ENCODE peak calls at places on chromosomes 5 and 9, in nine cellular contexts. G is MCF 10A, X is fibroblast of mammary gland, T is gastrocnemius medialis, B is mesothelial cell of epicardium, U is hepatocyte, Q is A549, S is nephron progenitor cell, L is fibroblast of lung. F is an unnamed sample.

GRCh38 chr5:126172812-126173211 is 250.4 kb upstream of the GRAMD2B start:
- DNase-seq in X (no peak), T (no peak), L (no peak), B (no peak), U (no peak), G (no peak), Q (no peak), S (no peak), F (no peak)

GRCh38 chr5:118060833-118061232 is 927.5 kb downstream of the DTWD2 start:
- DNase-seq in X (no peak), G (peak), B (no peak), T (no peak), S (no peak), Q (no peak), U (no peak), L (no peak), F (no peak)

GRCh38 chr9:85515021-85515420 is 226.7 kb downstream of the AGTPBP1 start:
- DNase-seq in T (no peak), G (peak), U (no peak), Q (no peak), B (no peak), L (no peak), S (no peak), X (no peak), F (no peak)

GRCh38 chr5:52077941-52078825 is 694.9 kb downstream of the ISL1 start:
- DNase-seq in T (no peak), U (no peak), L (no peak), S (no peak), B (no peak), Q (no peak), G (no peak), X (no peak), F (no peak)

GRCh38 chr5:81848368-81848767 is 97.5 kb upstream of the SSBP2 start:
- DNase-seq in Q (no peak), L (peak), X (peak), G (no peak), T (no peak), U (no peak), S (no peak), B (no peak), F (no peak)

GRCh38 chr9:34576593-34576935 is 13.0 kb downstream of the CNTFR start:
- DNase-seq in X (no peak), U (no peak), B (no peak), Q (no peak), T (no peak), S (no peak), L (no peak), G (no peak), F (no peak)

GRCh38 chr5:959581-960531 is 48.7 kb upstream of the NKD2 start:
- DNase-seq in U (no peak), T (no peak), B (no peak), S (no peak), G (no peak), Q (no peak), X (no peak), L (no peak), F (no peak)

GRCh38 chr5:126115230-126115629 is 308.0 kb upstream of the GRAMD2B start:
- DNase-seq in U (no peak), X (no peak), Q (no peak), S (no peak), T (no peak), B (no peak), L (no peak), G (no peak), F (no peak)

GRCh38 chr9:95499847-95500246 is 16.9 kb downstream of the PTCH1 start:
- DNase-seq in X (no peak), U (no peak), T (no peak), L (peak), G (peak), Q (no peak), S (no peak), B (no peak), F (no peak)

GRCh38 chr5:53114988-53115387 is 5.4 kb upstream of the MOCS2 start:
- DNase-seq in G (peak), B (no peak), Q (no peak), X (peak), U (no peak), S (no peak), L (peak), T (no peak), F (no peak)

GRCh38 chr5:79062431-79062830 is 7.0 kb downstream of the DMGDH start:
- DNase-seq in X (no peak), U (no peak), G (peak), S (no peak), L (no peak), Q (no peak), B (no peak), T (no peak), F (no peak)

GRCh38 chr5:18744990-18745590 is 1110.8 kb downstream of the TAF11L14 start:
- DNase-seq in G (no peak), X (no peak), Q (no peak), B (no peak), S (no peak), T (no peak), L (no peak), U (no peak), F (no peak)

GRCh38 chr5:1343931-1344901 is 683 bp downstream of the CLPTM1L start:
- DNase-seq in B (no peak), Q (no peak), S (peak), U (peak), G (no peak), L (peak), X (peak), T (no peak), F (no peak)

GRCh38 chr5:1481266-1481998 is 36.2 kb upstream of the SLC6A3 start:
- DNase-seq in T (no peak), U (no peak), G (no peak), X (no peak), S (no peak), Q (no peak), B (no peak), L (no peak), F (no peak)

GRCh38 chr5:73278693-73279092 is 105.7 kb downstream of the TMEM174 start:
- DNase-seq in S (no peak), X (no peak), B (no peak), Q (no peak), T (no peak), L (no peak), U (no peak), G (peak), F (no peak)

GRCh38 chr5:78648359-78649219 is at the start of gene LHFPL2:
- DNase-seq in U (peak), B (peak), X (peak), L (peak), Q (peak), G (peak), T (peak), S (peak), F (peak)

GRCh38 chr5:141050622-141051525 is at the start of gene PCDHB1:
- DNase-seq in U (peak), X (no peak), Q (no peak), G (no peak), S (peak), L (no peak), B (no peak), T (no peak), F (no peak)

GRCh38 chr5:33299621-33300208 is 141.1 kb upstream of the TARS1 start:
- DNase-seq in Q (peak), T (no peak), G (peak), X (peak), L (peak), S (no peak), B (no peak), U (peak), F (no peak)

GRCh38 chr5:83925321-83925877 is 204.7 kb upstream of the HAPLN1 start:
- DNase-seq in B (no peak), L (peak), S (no peak), X (peak), U (no peak), T (no peak), G (no peak), Q (no peak), F (no peak)

GRCh38 chr9:93910598-93910997 is 44.6 kb downstream of the BARX1 start:
- DNase-seq in L (no peak), G (no peak), U (no peak), B (no peak), Q (no peak), X (no peak), T (no peak), S (no peak), F (no peak)

GRCh38 chr5:17218353-17219005 is 1.0 kb downstream of the BASP1 start:
- DNase-seq in Q (no peak), L (peak), X (peak), T (no peak), U (peak), S (peak), B (peak), G (peak), F (no peak)

GRCh38 chr9:20823051-20823450 is 139.0 kb downstream of the FOCAD start:
- DNase-seq in U (no peak), T (no peak), L (no peak), S (no peak), Q (no peak), X (no peak), B (no peak), G (no peak), F (no peak)

GRCh38 chr5:91118802-91119201 is 264.3 kb downstream of the ARRDC3 start:
- DNase-seq in G (no peak), T (no peak), L (no peak), U (no peak), S (no peak), X (peak), Q (no peak), B (no peak), F (no peak)

GRCh38 chr5:135934939-135935338 is 19.8 kb downstream of the LECT2 start:
- DNase-seq in U (peak), G (no peak), L (peak), Q (no peak), B (no peak), T (no peak), S (no peak), X (no peak), F (no peak)

GRCh38 chr9:96136992-96137665 is 164.8 kb downstream of the HSD17B3 start:
- DNase-seq in G (peak), L (peak), S (no peak), U (peak), X (peak), B (no peak), T (peak), Q (no peak), F (no peak)

GRCh38 chr5:140113180-140113698 is 670 bp upstream of the PURA start:
- DNase-seq in B (no peak), U (peak), G (no peak), Q (no peak), X (no peak), L (no peak), S (peak), T (no peak), F (no peak)

GRCh38 chr9:36144322-36145206 is 8.0 kb downstream of the GLIPR2 start:
- DNase-seq in S (no peak), Q (no peak), B (no peak), L (no peak), T (no peak), G (no peak), X (no peak), U (no peak), F (no peak)

GRCh38 chr5:172713113-172713808 is 57.7 kb downstream of the DUSP1 start:
- DNase-seq in U (peak), Q (peak), L (peak), T (no peak), S (peak), X (no peak), G (peak), B (peak), F (no peak)

GRCh38 chr5:150377964-150378694 is 20.6 kb downstream of the TCOF1 start:
- DNase-seq in G (no peak), T (no peak), U (peak), B (no peak), X (peak), L (peak), S (no peak), Q (no peak), F (no peak)

GRCh38 chr5:34531736-34532135 is 124.4 kb upstream of the RAI14 start:
- DNase-seq in T (no peak), Q (no peak), G (no peak), U (no peak), B (no peak), X (no peak), L (no peak), S (no peak), F (no peak)

GRCh38 chr9:135320943-135321342 is 158.6 kb upstream of the PPP1R26 start:
- DNase-seq in L (no peak), X (no peak), S (no peak), Q (no peak), U (no peak), G (no peak), T (no peak), B (no peak), F (no peak)

GRCh38 chr5:126106032-126106431 is 317.2 kb upstream of the GRAMD2B start:
- DNase-seq in G (peak), Q (no peak), T (no peak), L (peak), S (no peak), X (peak), B (no peak), U (peak), F (no peak)

GRCh38 chr5:1240496-1241260 is 15.5 kb downstream of the SLC6A18 start:
- DNase-seq in X (no peak), G (no peak), B (no peak), Q (no peak), U (no peak), T (no peak), S (no peak), L (no peak), F (no peak)

GRCh38 chr5:118293378-118293777 is 695.0 kb downstream of the DTWD2 start:
- DNase-seq in U (no peak), L (no peak), T (no peak), Q (no peak), G (no peak), X (no peak), B (no peak), S (no peak), F (no peak)

GRCh38 chr5:1564182-1564748 is 40.5 kb upstream of the LPCAT1 start:
- DNase-seq in X (peak), T (no peak), Q (no peak), G (peak), L (peak), S (no peak), B (no peak), U (no peak), F (no peak)

GRCh38 chr9:78871452-78872331 is 574.8 kb downstream of the PSAT1 start:
- DNase-seq in S (no peak), T (no peak), X (peak), B (no peak), L (peak), U (peak), G (peak), Q (peak), F (no peak)

GRCh38 chr5:144832416-144832815 is 661.7 kb downstream of the KCTD16 start:
- DNase-seq in S (no peak), Q (no peak), T (no peak), B (no peak), X (no peak), U (no peak), L (no peak), G (peak), F (no peak)

GRCh38 chr9:129476821-129477611 is 143.9 kb downstream of the C9orf50 start:
- DNase-seq in G (no peak), B (no peak), Q (no peak), U (no peak), X (peak), S (no peak), L (no peak), T (no peak), F (no peak)
- TF ChIP-seq CTCF in G (no peak), B (no peak), Q (no peak), U (no peak), X (no peak), S (no peak), L (no peak), T (no peak), F (no peak)

GRCh38 chr9:124511891-124512805 is 4.9 kb upstream of the NR5A1 start:
- DNase-seq in X (no peak), S (no peak), T (no peak), U (no peak), L (no peak), Q (no peak), B (no peak), G (no peak), F (no peak)

GRCh38 chr9:124512806-124513204 is 5.6 kb upstream of the NR5A1 start:
- DNase-seq in L (no peak), G (no peak), Q (no peak), B (no peak), U (no peak), S (no peak), T (no peak), X (no peak), F (no peak)

GRCh38 chr9:124510650-124511425 is 3.6 kb upstream of the NR5A1 start:
- DNase-seq in Q (no peak), U (peak), T (no peak), X (peak), B (no peak), G (peak), L (peak), S (no peak), F (no peak)

GRCh38 chr9:124513374-124513994 is 6.3 kb upstream of the NR5A1 start:
- DNase-seq in S (no peak), G (no peak), T (no peak), Q (no peak), U (no peak), B (no peak), X (no peak), L (no peak), F (no peak)

DNA sequence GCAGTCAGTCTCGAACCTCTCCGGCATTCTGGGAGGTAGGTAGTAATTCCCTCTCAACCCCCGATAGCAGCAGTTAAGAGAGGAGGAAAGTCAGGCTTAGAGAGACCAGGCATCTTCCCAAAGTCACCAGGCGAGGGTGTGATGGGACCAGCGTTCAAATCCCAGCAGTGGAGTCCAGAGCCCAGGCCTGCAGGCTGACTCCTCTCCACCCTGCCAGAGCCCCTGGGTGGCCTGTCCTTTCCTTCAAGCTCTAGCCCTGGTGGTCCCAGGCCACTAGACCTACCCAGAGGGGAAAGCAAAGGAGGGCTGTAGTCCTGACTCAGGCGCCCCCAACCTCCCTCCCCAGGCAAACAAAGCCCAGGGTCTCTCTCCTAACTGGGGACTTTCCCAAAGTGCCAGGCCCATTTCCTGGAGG is 4.2 kb upstream of the NR5A1 start:
- DNase-seq in X (no peak), U (no peak), B (no peak), L (no peak), T (no peak), Q (no peak), S (no peak), G (no peak), F (no peak)
- TF ChIP-seq CTCF in X (no peak), U (no peak), B (no peak), L (no peak), T (no peak), Q (no peak), S (no peak), G (no peak), F (no peak)

GRCh38 chr9:105064248-105065118 is 136.5 kb upstream of the ABCA1 start:
- DNase-seq in U (peak), B (peak), L (peak), G (peak), S (peak), X (peak), Q (peak), T (peak), F (peak)

GRCh38 chr9:105067895-105068580 is 140.1 kb upstream of the ABCA1 start:
- DNase-seq in B (no peak), Q (no peak), S (no peak), L (peak), X (peak), T (no peak), U (no peak), G (no peak), F (no peak)

GRCh38 chr9:105063665-105064247 is 135.8 kb upstream of the ABCA1 start:
- DNase-seq in G (peak), T (no peak), S (no peak), B (no peak), U (peak), X (peak), Q (no peak), L (peak), F (no peak)

GRCh38 chr9:105065119-105066088 is 137.4 kb upstream of the ABCA1 start:
- DNase-seq in S (no peak), G (no peak), Q (no peak), T (no peak), B (no peak), U (peak), L (no peak), X (no peak), F (no peak)

DNA sequence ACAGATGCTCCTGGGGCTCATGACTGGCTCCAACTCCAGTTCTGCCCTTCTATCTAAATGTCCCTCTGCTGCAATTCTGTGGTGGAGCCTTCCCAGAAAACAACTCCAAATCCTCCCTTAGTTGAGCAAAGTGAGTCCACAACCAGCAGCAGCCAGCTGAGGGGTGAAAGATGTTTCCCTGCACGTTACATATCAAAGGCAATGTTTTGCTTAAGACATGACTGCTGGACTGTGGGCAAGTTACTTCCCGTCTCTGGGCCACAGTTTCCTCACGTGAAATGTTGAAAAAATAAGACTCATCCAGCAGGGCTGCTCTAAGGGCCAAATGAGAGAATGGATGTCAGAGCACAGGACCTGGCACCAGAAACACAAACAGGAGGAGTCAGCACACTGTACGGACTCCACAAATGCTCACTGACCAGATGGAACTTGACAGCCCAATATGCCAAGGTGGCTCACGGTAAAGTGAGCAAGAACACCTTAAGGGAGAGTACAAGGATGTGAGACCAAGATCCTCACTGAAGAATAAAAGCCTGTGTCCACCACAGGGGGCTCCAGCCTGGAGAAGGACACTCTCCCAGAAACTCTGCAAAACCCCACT is 138.4 kb upstream of the ABCA1 start:
- DNase-seq in S (no peak), G (no peak), U (no peak), B (no peak), X (no peak), Q (no peak), T (no peak), L (no peak), F (no peak)
- TF ChIP-seq CTCF in S (no peak), G (no peak), U (no peak), B (no peak), X (no peak), Q (no peak), T (no peak), L (no peak), F (no peak)

GRCh38 chr9:127562841-127563523 is 49.1 kb upstream of the STXBP1 start:
- DNase-seq in Q (peak), U (no peak), G (peak), S (no peak), T (no peak), B (no peak), L (peak), X (peak), F (no peak)
- TF ChIP-seq CTCF in Q (no peak), U (no peak), G (no peak), S (no peak), T (no peak), B (no peak), L (no peak), X (peak), F (no peak)

F was measured in D721Med.